ENCODE peak calls at places on chromosomes 6 and 20, in seven cellular contexts. One of them, this sample, is unnamed.
A peak's percentile ranks its signal among the peaks of the same experiment; 100 is the strongest.

GRCh38 chr20:18188446-18188845 is 50.8 kb downstream of the KAT14 start:
- DNase-seq in mucosa of descending colon: no peak
- DNase-seq in Peyer's patch: no peak
- DNase-seq in uterus: no peak
- DNase-seq in GM23338: no peak
- DNase-seq in ascending aorta: no peak
- DNase-seq in dorsolateral prefrontal cortex: no peak
- DNase-seq in this sample: no peak

GRCh38 chr6:170129691-170130171 is 161.1 kb downstream of the DLL1 start:
- DNase-seq in Peyer's patch: peak; percentile 50
- DNase-seq in uterus: peak; percentile 29
- DNase-seq in ascending aorta: peak; percentile 63
- DNase-seq in dorsolateral prefrontal cortex: peak; percentile 54
- DNase-seq in GM23338: no peak
- DNase-seq in mucosa of descending colon: peak; percentile 38
- DNase-seq in this sample: no peak

GRCh38 chr6:54881066-54881733 is 34.6 kb downstream of the FAM83B start:
- DNase-seq in ascending aorta: no peak
- DNase-seq in uterus: no peak
- DNase-seq in Peyer's patch: no peak
- DNase-seq in dorsolateral prefrontal cortex: no peak
- DNase-seq in mucosa of descending colon: no peak
- DNase-seq in GM23338: no peak
- DNase-seq in this sample: no peak

GRCh38 chr6:168540713-168541291 is 99.8 kb downstream of the SMOC2 start:
- DNase-seq in mucosa of descending colon: no peak
- DNase-seq in ascending aorta: no peak
- DNase-seq in dorsolateral prefrontal cortex: no peak
- DNase-seq in Peyer's patch: no peak
- DNase-seq in uterus: no peak
- DNase-seq in GM23338: peak; percentile 77
- DNase-seq in this sample: no peak

GRCh38 chr6:169795196-169795595 is 43.8 kb downstream of the ERMARD start:
- DNase-seq in Peyer's patch: peak; percentile 4
- DNase-seq in GM23338: no peak
- DNase-seq in dorsolateral prefrontal cortex: peak; percentile 9
- DNase-seq in mucosa of descending colon: no peak
- DNase-seq in ascending aorta: no peak
- DNase-seq in uterus: no peak
- DNase-seq in this sample: no peak

GRCh38 chr6:67757465-67758033 is 877.5 kb upstream of the ADGRB3 start:
- DNase-seq in mucosa of descending colon: no peak
- DNase-seq in uterus: no peak
- DNase-seq in dorsolateral prefrontal cortex: peak; percentile 15
- DNase-seq in Peyer's patch: no peak
- DNase-seq in GM23338: no peak
- DNase-seq in ascending aorta: no peak
- DNase-seq in this sample: no peak

GRCh38 chr6:164010446-164011071 is 596.0 kb downstream of the QKI start:
- DNase-seq in Peyer's patch: no peak
- DNase-seq in GM23338: no peak
- DNase-seq in ascending aorta: no peak
- DNase-seq in dorsolateral prefrontal cortex: peak; percentile 58
- DNase-seq in mucosa of descending colon: no peak
- DNase-seq in uterus: no peak
- DNase-seq in this sample: no peak

GRCh38 chr6:13874191-13874549 is 50.6 kb upstream of the RNF182 start:
- DNase-seq in Peyer's patch: no peak
- DNase-seq in GM23338: no peak
- DNase-seq in uterus: no peak
- DNase-seq in dorsolateral prefrontal cortex: no peak
- DNase-seq in ascending aorta: no peak
- DNase-seq in mucosa of descending colon: no peak
- DNase-seq in this sample: no peak

GRCh38 chr6:30821862-30822784 is 62.2 kb upstream of the DDR1 start:
- DNase-seq in Peyer's patch: no peak
- DNase-seq in mucosa of descending colon: peak; percentile 62
- DNase-seq in dorsolateral prefrontal cortex: no peak
- DNase-seq in GM23338: peak; percentile 68
- DNase-seq in ascending aorta: no peak
- DNase-seq in uterus: no peak
- DNase-seq in this sample: no peak

GRCh38 chr20:61663521-61664425 is 401.9 kb downstream of the TAF4 start:
- DNase-seq in dorsolateral prefrontal cortex: no peak
- DNase-seq in Peyer's patch: no peak
- DNase-seq in GM23338: no peak
- DNase-seq in uterus: no peak
- DNase-seq in ascending aorta: no peak
- DNase-seq in mucosa of descending colon: no peak
- DNase-seq in this sample: no peak

GRCh38 chr20:61662946-61663460 is 402.7 kb downstream of the TAF4 start:
- DNase-seq in ascending aorta: no peak
- DNase-seq in Peyer's patch: no peak
- DNase-seq in GM23338: no peak
- DNase-seq in dorsolateral prefrontal cortex: no peak
- DNase-seq in uterus: no peak
- DNase-seq in mucosa of descending colon: no peak
- DNase-seq in this sample: no peak

GRCh38 chr20:61661583-61661982 is 404.1 kb downstream of the TAF4 start:
- DNase-seq in dorsolateral prefrontal cortex: no peak
- DNase-seq in GM23338: no peak
- DNase-seq in uterus: no peak
- DNase-seq in ascending aorta: no peak
- DNase-seq in Peyer's patch: no peak
- DNase-seq in mucosa of descending colon: no peak
- DNase-seq in this sample: no peak

GRCh38 chr20:61661025-61661424 is 404.7 kb downstream of the TAF4 start:
- DNase-seq in Peyer's patch: no peak
- DNase-seq in GM23338: no peak
- DNase-seq in mucosa of descending colon: no peak
- DNase-seq in ascending aorta: no peak
- DNase-seq in uterus: no peak
- DNase-seq in dorsolateral prefrontal cortex: no peak
- DNase-seq in this sample: no peak

DNA sequence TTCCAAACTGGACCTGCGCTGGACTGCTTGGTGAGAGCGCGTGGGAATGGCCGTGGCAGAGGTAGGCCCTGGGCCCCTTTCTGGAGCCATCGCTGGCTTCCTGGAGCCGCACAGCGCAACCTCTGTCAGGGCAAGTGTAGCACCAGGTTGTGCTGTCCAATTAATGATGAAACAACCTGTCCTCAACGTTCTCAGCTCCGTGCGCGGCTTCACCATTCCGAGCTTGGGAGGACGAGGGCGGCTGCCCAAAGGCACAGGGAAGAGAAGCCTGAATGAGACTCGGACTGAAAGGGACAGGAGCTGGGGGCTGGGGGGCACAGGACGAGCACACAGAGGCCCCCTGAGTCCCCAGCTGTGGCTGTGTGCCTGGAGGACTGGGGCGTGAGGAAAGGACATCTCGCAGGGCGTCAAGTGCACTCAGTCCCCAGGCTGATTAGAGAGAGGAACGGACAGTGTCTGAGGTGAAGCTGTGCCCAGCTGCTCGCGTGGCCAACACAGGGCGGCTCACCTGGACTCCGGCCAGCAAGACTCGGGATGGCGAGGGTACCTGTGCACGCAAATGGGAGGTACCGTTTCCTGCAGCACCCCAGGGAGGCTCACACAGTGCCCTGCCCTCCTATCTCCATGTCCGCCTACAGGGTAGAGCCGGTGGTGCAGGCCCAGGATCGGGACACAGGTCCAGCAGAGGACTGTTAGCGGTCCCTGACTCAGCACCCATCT is 403.3 kb downstream of the TAF4 start:
- DNase-seq in GM23338: peak; percentile 51
- DNase-seq in Peyer's patch: no peak
- DNase-seq in ascending aorta: no peak
- DNase-seq in dorsolateral prefrontal cortex: no peak
- DNase-seq in mucosa of descending colon: no peak
- DNase-seq in uterus: no peak
- DNase-seq in this sample: no peak
- TF ChIP-seq CTCF in GM23338: peak; percentile 26
- TF ChIP-seq CTCF in Peyer's patch: no peak
- TF ChIP-seq CTCF in ascending aorta: no peak
- TF ChIP-seq CTCF in dorsolateral prefrontal cortex: no peak
- TF ChIP-seq CTCF in mucosa of descending colon: no peak
- TF ChIP-seq CTCF in uterus: no peak
- TF ChIP-seq CTCF in this sample: no peak

DNA sequence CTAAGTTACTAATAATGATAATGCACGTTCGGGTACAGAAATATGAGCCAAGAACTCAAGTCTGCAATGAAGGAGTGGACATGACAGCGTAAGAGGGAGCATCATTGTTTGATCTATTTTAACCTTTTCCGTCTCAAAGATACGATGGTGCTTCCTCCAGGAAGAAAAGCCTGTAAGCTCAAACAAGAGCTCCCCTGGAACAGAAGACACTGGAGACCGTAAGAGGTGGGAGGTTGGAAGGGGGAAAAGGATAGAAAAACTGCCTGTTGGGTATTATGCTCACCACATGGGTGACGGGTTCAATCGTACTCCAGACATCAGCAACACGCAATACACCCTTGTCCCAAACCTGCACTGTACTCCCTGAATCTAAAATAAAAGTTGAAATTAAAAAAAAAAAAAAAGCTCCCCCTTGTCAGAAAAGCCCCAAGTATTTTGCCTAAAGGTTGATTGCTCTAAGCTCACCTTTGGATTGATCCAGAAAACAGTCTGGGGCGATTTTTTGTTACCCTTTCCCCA is 180.5 kb downstream of the TRIM27 start:
- DNase-seq in Peyer's patch: no peak
- DNase-seq in dorsolateral prefrontal cortex: no peak
- DNase-seq in mucosa of descending colon: no peak
- DNase-seq in ascending aorta: no peak
- DNase-seq in uterus: no peak
- DNase-seq in GM23338: no peak
- DNase-seq in this sample: no peak
- H3K4me3 ChIP-seq in Peyer's patch: no peak overlapping the region
- H3K4me3 ChIP-seq in dorsolateral prefrontal cortex: no peak overlapping the region
- H3K4me3 ChIP-seq in mucosa of descending colon: no peak overlapping the region
- H3K4me3 ChIP-seq in ascending aorta: no peak overlapping the region
- H3K4me3 ChIP-seq in uterus: no peak overlapping the region
- H3K4me3 ChIP-seq in GM23338: peak overlapping the region; percentile 78
- H3K4me3 ChIP-seq in this sample: no peak overlapping the region

GRCh38 chr6:112780498-112781096 is 433.5 kb downstream of the RFPL4B start:
- DNase-seq in ascending aorta: peak; percentile 74
- DNase-seq in dorsolateral prefrontal cortex: peak; percentile 66
- DNase-seq in Peyer's patch: peak; percentile 81
- DNase-seq in GM23338: peak; percentile 88
- DNase-seq in mucosa of descending colon: peak; percentile 79
- DNase-seq in uterus: peak; percentile 68
- DNase-seq in this sample: peak; percentile 80
- TF ChIP-seq CTCF in ascending aorta: peak; percentile 73
- TF ChIP-seq CTCF in dorsolateral prefrontal cortex: peak; percentile 82
- TF ChIP-seq CTCF in Peyer's patch: peak; percentile 73
- TF ChIP-seq CTCF in GM23338: peak; percentile 80
- TF ChIP-seq CTCF in mucosa of descending colon: peak; percentile 23
- TF ChIP-seq CTCF in uterus: peak; percentile 68
- TF ChIP-seq CTCF in this sample: peak; percentile 69

GRCh38 chr6:108168980-108169800 is 3.4 kb downstream of the NR2E1 start:
- DNase-seq in uterus: no peak
- DNase-seq in mucosa of descending colon: no peak
- DNase-seq in Peyer's patch: no peak
- DNase-seq in ascending aorta: peak; percentile 46
- DNase-seq in GM23338: peak; percentile 78
- DNase-seq in dorsolateral prefrontal cortex: no peak
- DNase-seq in this sample: no peak

GRCh38 chr6:108169801-108170606 is 4.2 kb downstream of the NR2E1 start:
- DNase-seq in Peyer's patch: no peak
- DNase-seq in mucosa of descending colon: no peak
- DNase-seq in ascending aorta: peak; percentile 58
- DNase-seq in GM23338: peak; percentile 69
- DNase-seq in dorsolateral prefrontal cortex: no peak
- DNase-seq in uterus: no peak
- DNase-seq in this sample: no peak

GRCh38 chr6:108171291-108171917 is 5.6 kb downstream of the NR2E1 start:
- DNase-seq in ascending aorta: peak; percentile 48
- DNase-seq in GM23338: peak; percentile 49
- DNase-seq in mucosa of descending colon: no peak
- DNase-seq in uterus: no peak
- DNase-seq in dorsolateral prefrontal cortex: no peak
- DNase-seq in Peyer's patch: no peak
- DNase-seq in this sample: no peak

GRCh38 chr6:108171918-108172516 is 6.2 kb downstream of the NR2E1 start:
- DNase-seq in ascending aorta: peak; percentile 5
- DNase-seq in mucosa of descending colon: no peak
- DNase-seq in uterus: no peak
- DNase-seq in GM23338: no peak
- DNase-seq in Peyer's patch: no peak
- DNase-seq in dorsolateral prefrontal cortex: no peak
- DNase-seq in this sample: no peak

DNA sequence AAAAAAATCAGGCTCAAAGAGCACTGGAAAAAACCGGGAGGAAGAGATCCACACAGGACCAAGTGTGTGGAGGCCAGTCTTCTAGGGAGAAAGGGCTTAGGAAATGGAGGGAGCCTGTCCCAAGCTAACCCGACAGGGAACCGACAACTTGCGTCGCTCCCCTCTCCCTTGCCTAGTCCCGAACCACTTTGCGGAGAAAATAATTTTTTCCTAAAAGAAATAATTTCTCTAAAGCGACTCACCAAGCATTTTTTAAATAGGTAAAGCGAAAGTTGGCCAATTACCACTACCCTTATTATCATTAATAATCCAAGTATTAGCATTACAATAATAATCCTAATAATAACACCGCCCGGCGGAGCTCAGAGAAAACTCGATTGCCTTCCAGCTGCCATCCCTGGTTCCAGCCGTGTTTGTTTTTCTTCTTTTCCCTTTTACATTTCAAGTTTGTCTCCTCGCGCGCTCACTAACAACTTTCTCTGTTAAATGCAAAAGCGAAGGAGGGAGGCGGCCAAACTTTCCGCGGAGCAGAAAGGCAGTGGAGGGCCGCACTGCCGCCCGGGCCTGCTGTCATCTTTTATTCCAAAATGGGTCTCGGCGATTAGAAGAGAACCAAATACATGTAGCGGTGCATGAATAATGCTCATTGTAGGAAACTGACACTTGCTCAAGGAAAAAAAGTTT is 4.9 kb downstream of the NR2E1 start:
- DNase-seq in mucosa of descending colon: no peak
- DNase-seq in Peyer's patch: no peak
- DNase-seq in dorsolateral prefrontal cortex: no peak
- DNase-seq in ascending aorta: peak; percentile 3
- DNase-seq in uterus: no peak
- DNase-seq in GM23338: peak; percentile 65
- DNase-seq in this sample: no peak
- H3K4me3 ChIP-seq in mucosa of descending colon: no peak overlapping the region
- H3K4me3 ChIP-seq in Peyer's patch: no peak overlapping the region
- H3K4me3 ChIP-seq in dorsolateral prefrontal cortex: peak overlapping the region; percentile 62
- H3K4me3 ChIP-seq in ascending aorta: no peak overlapping the region
- H3K4me3 ChIP-seq in uterus: no peak overlapping the region
- H3K4me3 ChIP-seq in GM23338: peak overlapping the region; percentile 62
- H3K4me3 ChIP-seq in this sample: no peak overlapping the region

This sample was measured in astrocyte of the cerebellum.